ENCODE peak calls at places on chromosomes 7 and 10, in nine cellular contexts. S, P, K, G, O, H, D, E and A are unnamed samples.

GRCh38 chr7:100516135-100516812 is 22.7 kb upstream of the AGFG2 start:
- DNase-seq in S (peak; percentile 30), P (peak; percentile 20), K (peak; percentile 31), G (peak; percentile 25), O (peak; percentile 58), H (peak; percentile 89), D (peak; percentile 14), E (no peak), A (peak; percentile 97)

GRCh38 chr7:154409703-154410311 is 357.6 kb downstream of the DPP6 start:
- DNase-seq in S (no peak), P (no peak), K (no peak), G (no peak), O (no peak), H (peak; percentile 6), D (peak; percentile 6), E (no peak), A (peak; percentile 1)

GRCh38 chr7:129778770-129779601 is 167.5 kb downstream of the NRF1 start:
- DNase-seq in S (no peak), P (no peak), K (no peak), G (no peak), O (no peak), H (no peak), D (no peak), E (no peak), A (no peak)

GRCh38 chr7:74094224-74095095 is 10.9 kb downstream of the LIMK1 start:
- DNase-seq in S (peak; percentile 67), P (peak; percentile 66), K (peak; percentile 78), G (peak; percentile 66), O (peak; percentile 80), H (peak; percentile 82), D (peak; percentile 81), E (peak; percentile 81), A (peak; percentile 95)

GRCh38 chr10:60967854-60968484 is 24.0 kb upstream of the RHOBTB1 start:
- DNase-seq in S (no peak), P (no peak), K (no peak), G (no peak), O (no peak), H (no peak), D (no peak), E (no peak), A (no peak)

GRCh38 chr10:784759-785538 is 95.5 kb upstream of the DIP2C start:
- DNase-seq in S (peak; percentile 69), P (peak; percentile 46), K (peak; percentile 45), G (no peak), O (peak; percentile 33), H (no peak), D (peak; percentile 36), E (peak; percentile 92), A (peak; percentile 80)

GRCh38 chr7:104859754-104860426 is 154.1 kb upstream of the KMT2E start:
- DNase-seq in S (no peak), P (no peak), K (no peak), G (no peak), O (no peak), H (no peak), D (no peak), E (no peak), A (no peak)

GRCh38 chr7:51260516-51260915 is 56.1 kb downstream of the COBL start:
- DNase-seq in S (no peak), P (no peak), K (no peak), G (no peak), O (no peak), H (no peak), D (no peak), E (no peak), A (no peak)

GRCh38 chr10:33178026-33178755 is 156.3 kb downstream of the NRP1 start:
- DNase-seq in S (no peak), P (no peak), K (no peak), G (no peak), O (no peak), H (no peak), D (no peak), E (no peak), A (no peak)

GRCh38 chr7:1963575-1963974 is 269.2 kb downstream of the MAD1L1 start:
- DNase-seq in S (no peak), P (no peak), K (no peak), G (no peak), O (no peak), H (no peak), D (no peak), E (no peak), A (no peak)

GRCh38 chr7:27158436-27159277 is 2.2 kb upstream of the HOXA7 start:
- DNase-seq in S (no peak), P (no peak), K (peak; percentile 33), G (no peak), O (no peak), H (no peak), D (no peak), E (no peak), A (no peak)

GRCh38 chr10:119489572-119490326 is 52.8 kb downstream of the RGS10 start:
- DNase-seq in S (peak; percentile 36), P (peak; percentile 63), K (peak; percentile 43), G (peak; percentile 31), O (no peak), H (peak; percentile 72), D (peak; percentile 55), E (no peak), A (peak; percentile 42)

GRCh38 chr7:30240401-30240800 is 44.0 kb upstream of the ZNRF2 start:
- DNase-seq in S (no peak), P (no peak), K (no peak), G (no peak), O (no peak), H (peak; percentile 40), D (no peak), E (no peak), A (peak; percentile 63)

GRCh38 chr7:14507617-14508016 is 394.9 kb downstream of the DGKB start:
- DNase-seq in S (peak; percentile 33), P (no peak), K (no peak), G (peak; percentile 21), O (no peak), H (no peak), D (no peak), E (no peak), A (peak; percentile 82)

GRCh38 chr7:79923953-79924352 is 210.7 kb upstream of the GNAI1 start:
- DNase-seq in S (no peak), P (no peak), K (no peak), G (no peak), O (no peak), H (no peak), D (no peak), E (no peak), A (peak; percentile 3)

GRCh38 chr7:139094596-139094995 is 14.9 kb downstream of the ZC3HAV1 start:
- DNase-seq in S (no peak), P (no peak), K (no peak), G (no peak), O (no peak), H (peak; percentile 45), D (no peak), E (no peak), A (peak; percentile 58)
- H3K4me3 ChIP-seq in S (no peak overlapping the region), P (no peak overlapping the region), K (peak overlapping the region; percentile 5), G (no peak overlapping the region), O (no peak overlapping the region), H (peak overlapping the region; percentile 52), D (no peak overlapping the region), E (no peak overlapping the region), A (no peak overlapping the region)

GRCh38 chr10:110300486-110300986 is 4.2 kb downstream of the SMNDC1 start:
- DNase-seq in S (no peak), P (no peak), K (no peak), G (no peak), O (no peak), H (no peak), D (no peak), E (no peak), A (no peak)
- TF ChIP-seq CTCF in S (no peak), P (no peak), K (no peak), G (no peak), O (no peak), H (no peak), D (no peak), E (no peak), A (no peak)

DNA sequence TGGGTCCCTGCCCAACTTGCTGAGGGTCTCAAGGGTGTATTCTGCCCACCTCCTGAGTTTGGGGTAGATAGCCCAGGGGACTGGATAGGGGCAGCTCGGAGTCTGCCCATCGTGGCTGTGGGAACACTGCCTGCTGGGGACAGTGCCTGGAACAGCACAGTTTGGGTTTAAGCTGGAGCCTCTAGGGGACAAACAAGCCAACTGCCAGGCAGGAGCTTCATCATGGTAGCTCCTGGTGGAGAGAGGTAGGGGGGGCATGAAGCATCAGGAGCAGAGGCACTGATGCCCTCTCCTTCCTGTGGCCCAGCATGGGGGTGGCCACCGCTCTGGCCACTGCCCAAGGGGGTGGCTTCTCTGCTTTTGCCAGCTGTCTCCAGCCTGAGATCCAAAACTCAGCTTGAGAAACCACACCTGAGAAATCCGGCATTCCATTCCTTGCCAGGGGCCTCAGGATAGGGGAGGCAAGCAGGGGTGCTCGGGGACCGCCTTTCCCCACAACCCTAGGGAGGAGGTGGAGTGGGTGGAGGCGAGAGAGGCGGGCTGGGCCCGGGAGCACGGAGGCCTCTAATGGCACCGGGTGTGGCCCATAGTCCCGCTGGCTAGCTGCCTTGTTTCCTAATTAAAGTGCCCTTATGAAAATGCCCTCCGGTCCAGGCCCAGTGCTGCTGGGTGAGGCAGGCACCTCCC is 47.6 kb downstream of the UNC5B start:
- DNase-seq in S (peak; percentile 41), P (peak; percentile 41), K (peak; percentile 82), G (no peak), O (no peak), H (no peak), D (no peak), E (no peak), A (no peak)
- H3K4me3 ChIP-seq in S (no peak overlapping the region), P (no peak overlapping the region), K (no peak overlapping the region), G (no peak overlapping the region), O (no peak overlapping the region), H (no peak overlapping the region), D (no peak overlapping the region), E (peak overlapping the region; percentile 1), A (no peak overlapping the region)

GRCh38 chr10:132536964-132537712 is 449 bp upstream of the INPP5A start:
- DNase-seq in S (peak; percentile 100), P (peak; percentile 100), K (peak; percentile 100), G (peak; percentile 100), O (peak; percentile 88), H (peak; percentile 99), D (peak; percentile 99), E (peak; percentile 100), A (peak; percentile 100)
- TF ChIP-seq CTCF in S (no peak), P (peak; percentile 62), K (peak; percentile 20), G (peak; percentile 32), O (peak; percentile 34), H (peak; percentile 19), D (peak; percentile 35), E (peak; percentile 28), A (peak; percentile 18)

GRCh38 chr7:26073041-26073440 is 79.0 kb upstream of the NFE2L3 start:
- DNase-seq in S (no peak), P (no peak), K (no peak), G (no peak), O (no peak), H (no peak), D (no peak), E (no peak), A (no peak)
- H3K4me3 ChIP-seq in S (no peak overlapping the region), P (no peak overlapping the region), K (no peak overlapping the region), G (no peak overlapping the region), O (no peak overlapping the region), H (no peak overlapping the region), D (no peak overlapping the region), E (no peak overlapping the region), A (no peak overlapping the region)